ENCODE peak calls at places on chromosomes 16 and 17, in four cellular contexts. One of them, this sample, is unnamed.

GRCh38 chr17:31744541-31744951 is 114.5 kb downstream of the COPRS start:
- DNase-seq in ovary: no peak
- DNase-seq in heart right ventricle: no peak
- DNase-seq in lung: no peak
- DNase-seq in this sample: no peak

GRCh38 chr16:69181-69580 is 3.2 kb downstream of the RHBDF1 start:
- DNase-seq in ovary: no peak
- DNase-seq in heart right ventricle: no peak
- DNase-seq in lung: no peak
- DNase-seq in this sample: no peak

GRCh38 chr17:68783861-68784260 is 171.3 kb downstream of the ABCA8 start:
- DNase-seq in ovary: no peak
- DNase-seq in heart right ventricle: no peak
- DNase-seq in lung: no peak
- DNase-seq in this sample: no peak

GRCh38 chr16:68676113-68676860 is 31.2 kb downstream of the CDH3 start:
- DNase-seq in ovary: no peak
- DNase-seq in heart right ventricle: no peak
- DNase-seq in lung: no peak
- DNase-seq in this sample: no peak

GRCh38 chr16:58026139-58026704 is 668 bp downstream of the MMP15 start:
- DNase-seq in ovary: peak
- DNase-seq in heart right ventricle: no peak
- DNase-seq in lung: peak
- DNase-seq in this sample: no peak

GRCh38 chr17:8016632-8017424 is 14.4 kb downstream of the GUCY2D start:
- DNase-seq in ovary: no peak
- DNase-seq in heart right ventricle: no peak
- DNase-seq in lung: peak
- DNase-seq in this sample: no peak

GRCh38 chr17:66966529-66967418 is 2.3 kb downstream of the CACNG4 start:
- DNase-seq in ovary: no peak
- DNase-seq in heart right ventricle: no peak
- DNase-seq in lung: no peak
- DNase-seq in this sample: no peak

GRCh38 chr17:57561072-57561861 is 183.8 kb downstream of the CCDC182 start:
- DNase-seq in ovary: no peak
- DNase-seq in heart right ventricle: no peak
- DNase-seq in lung: no peak
- DNase-seq in this sample: no peak

GRCh38 chr17:40694584-40694983 is 9.0 kb downstream of the KRT24 start:
- DNase-seq in ovary: no peak
- DNase-seq in heart right ventricle: no peak
- DNase-seq in lung: no peak
- DNase-seq in this sample: no peak

DNA sequence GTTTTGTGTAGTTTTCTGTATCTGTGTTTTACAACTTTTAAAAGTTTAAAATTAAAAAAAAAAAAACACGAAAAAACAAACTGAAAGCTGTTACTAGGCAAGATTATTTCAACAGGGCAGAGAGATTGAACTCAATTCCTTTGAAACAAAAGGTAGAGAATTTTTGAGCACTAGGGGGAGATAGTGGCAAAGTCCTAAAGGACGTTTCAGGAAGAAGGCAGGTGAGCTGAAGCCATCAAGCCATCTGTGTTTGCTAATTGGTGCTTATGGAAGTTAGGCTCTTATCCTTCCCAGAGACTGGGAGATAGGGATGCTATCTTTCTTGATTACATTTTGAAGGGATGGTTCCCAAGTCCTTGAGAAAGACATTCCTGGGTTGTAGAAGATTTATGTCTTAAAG is 70.6 kb upstream of the CLEC3A start:
- DNase-seq in ovary: no peak
- DNase-seq in heart right ventricle: no peak
- DNase-seq in lung: no peak
- DNase-seq in this sample: no peak
- H3K4me3 ChIP-seq in ovary: no peak
- H3K4me3 ChIP-seq in heart right ventricle: no peak
- H3K4me3 ChIP-seq in lung: no peak
- H3K4me3 ChIP-seq in this sample: no peak

GRCh38 chr17:54967621-54968258 is 714 bp downstream of the COX11 start:
- DNase-seq in ovary: no peak
- DNase-seq in heart right ventricle: no peak
- DNase-seq in lung: no peak
- DNase-seq in this sample: no peak
- TF ChIP-seq CTCF in ovary: no peak
- TF ChIP-seq CTCF in heart right ventricle: no peak
- TF ChIP-seq CTCF in lung: no peak
- TF ChIP-seq CTCF in this sample: no peak

DNA sequence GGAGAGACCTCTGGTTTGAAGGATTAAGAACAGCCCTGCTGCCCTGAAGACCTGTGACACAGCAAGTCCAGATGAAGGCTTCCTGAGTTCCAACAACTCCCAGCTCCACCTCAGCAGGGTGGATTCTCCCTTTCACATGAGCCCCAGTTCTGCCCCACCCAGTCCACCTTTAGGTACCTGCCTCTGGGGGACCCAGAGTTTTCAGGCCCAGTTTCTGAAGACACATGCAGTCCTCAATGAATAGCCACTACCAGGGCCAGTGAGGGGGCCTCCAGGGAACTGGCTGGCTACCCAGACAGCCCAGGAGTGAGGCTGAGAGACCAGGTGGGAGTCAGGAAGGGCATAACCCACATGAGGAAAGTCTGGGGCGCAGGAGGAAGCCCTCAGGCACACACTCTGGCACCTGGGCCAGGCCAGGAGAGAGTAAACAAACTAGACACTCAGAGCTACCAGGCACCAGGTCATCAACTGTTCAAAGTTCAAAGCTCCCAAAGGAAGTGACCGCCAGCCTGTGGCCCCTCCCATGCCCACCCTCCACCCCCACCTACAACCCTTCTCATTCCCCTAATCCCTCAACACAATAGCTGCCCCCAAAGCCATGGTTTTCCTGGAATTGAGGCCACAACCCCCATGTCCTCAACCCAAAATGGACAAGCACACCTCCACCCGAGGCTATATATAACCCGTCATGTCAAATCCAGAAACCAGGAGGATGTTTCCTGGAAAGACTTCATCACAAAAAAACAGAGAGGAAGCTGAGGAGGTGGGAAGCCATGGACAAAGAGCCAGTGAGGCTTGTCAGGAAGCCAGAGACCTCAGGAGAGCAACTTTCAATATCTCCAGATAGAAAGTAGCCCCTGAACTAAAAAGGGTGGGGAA is 2.1 kb downstream of the MYO18A start:
- DNase-seq in ovary: no peak
- DNase-seq in heart right ventricle: no peak
- DNase-seq in lung: no peak
- DNase-seq in this sample: no peak
- H3K4me3 ChIP-seq in ovary: no peak
- H3K4me3 ChIP-seq in heart right ventricle: no peak
- H3K4me3 ChIP-seq in lung: no peak
- H3K4me3 ChIP-seq in this sample: no peak

GRCh38 chr17:13140750-13141149 is 122.9 kb upstream of the ELAC2 start:
- DNase-seq in ovary: no peak
- DNase-seq in heart right ventricle: no peak
- DNase-seq in lung: no peak
- DNase-seq in this sample: no peak
- TF ChIP-seq CTCF in ovary: no peak
- TF ChIP-seq CTCF in heart right ventricle: no peak
- TF ChIP-seq CTCF in lung: no peak
- TF ChIP-seq CTCF in this sample: peak

GRCh38 chr16:69924777-69925191 is 26.4 kb upstream of the CLEC18A start:
- DNase-seq in ovary: peak
- DNase-seq in heart right ventricle: peak
- DNase-seq in lung: no peak
- DNase-seq in this sample: peak
- H3K4me3 ChIP-seq in ovary: peak
- H3K4me3 ChIP-seq in heart right ventricle: peak
- H3K4me3 ChIP-seq in lung: no peak
- H3K4me3 ChIP-seq in this sample: peak

GRCh38 chr17:50925296-50925891 is 59.2 kb upstream of the TOB1 start:
- DNase-seq in ovary: no peak
- DNase-seq in heart right ventricle: no peak
- DNase-seq in lung: no peak
- DNase-seq in this sample: no peak
- TF ChIP-seq CTCF in ovary: no peak
- TF ChIP-seq CTCF in heart right ventricle: no peak
- TF ChIP-seq CTCF in lung: no peak
- TF ChIP-seq CTCF in this sample: no peak

GRCh38 chr17:82304826-82305726 is 12.3 kb downstream of the CD7 start:
- DNase-seq in ovary: no peak
- DNase-seq in heart right ventricle: no peak
- DNase-seq in lung: no peak
- DNase-seq in this sample: no peak

GRCh38 chr17:82301916-82302497 is 15.4 kb downstream of the CD7 start:
- DNase-seq in ovary: no peak
- DNase-seq in heart right ventricle: no peak
- DNase-seq in lung: no peak
- DNase-seq in this sample: no peak

GRCh38 chr17:82302498-82302963 is 14.9 kb downstream of the CD7 start:
- DNase-seq in ovary: no peak
- DNase-seq in heart right ventricle: no peak
- DNase-seq in lung: no peak
- DNase-seq in this sample: no peak

GRCh38 chr17:82303944-82304808 is 13.2 kb downstream of the CD7 start:
- DNase-seq in ovary: no peak
- DNase-seq in heart right ventricle: no peak
- DNase-seq in lung: no peak
- DNase-seq in this sample: no peak

DNA sequence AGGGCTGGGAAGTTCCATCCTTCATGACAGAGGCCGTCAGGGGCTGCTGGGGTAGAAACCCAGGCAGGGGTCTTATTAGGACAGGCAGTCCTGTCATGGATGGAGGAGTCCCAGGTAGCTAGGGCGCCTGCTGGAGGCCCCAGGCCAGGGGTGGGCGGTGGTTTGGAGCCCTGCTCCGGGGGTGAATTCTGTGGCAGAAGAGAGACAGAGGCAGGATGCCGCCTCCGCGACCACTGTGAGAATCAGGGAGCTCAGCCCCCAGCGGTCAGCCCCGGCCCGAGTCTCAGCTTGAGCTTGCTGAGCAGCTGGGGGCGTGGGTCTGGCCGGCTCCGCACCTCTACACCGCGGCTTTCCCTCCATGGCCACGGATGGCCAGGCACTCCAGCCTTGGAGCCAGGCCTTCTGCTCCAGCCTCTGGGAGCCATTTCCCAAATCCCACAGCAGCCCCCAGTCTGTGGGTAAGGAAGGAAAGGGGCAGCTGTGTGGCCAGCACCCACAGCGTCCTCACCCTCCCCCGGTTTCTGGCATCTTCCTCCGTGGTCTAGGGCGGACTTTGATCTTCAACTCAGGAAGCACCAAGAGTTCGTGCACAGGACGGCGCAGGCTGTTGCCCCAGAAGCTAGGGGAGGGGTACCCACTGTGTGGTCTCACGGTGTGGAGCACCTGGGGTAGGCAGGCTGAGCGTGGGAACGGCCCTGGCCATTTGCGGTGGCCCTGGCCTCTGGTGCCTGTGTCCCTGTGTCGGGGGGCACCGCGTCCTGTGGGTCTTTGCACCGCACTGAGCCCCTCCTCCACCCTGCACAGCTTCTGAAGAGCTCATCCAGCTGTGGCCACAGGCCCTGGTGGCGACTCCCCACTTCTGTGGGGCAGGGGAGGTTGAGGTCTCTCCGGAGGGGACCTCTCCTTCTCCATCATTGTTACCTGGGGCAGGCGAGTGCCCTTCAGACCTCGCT is 14.1 kb downstream of the CD7 start:
- DNase-seq in ovary: no peak
- DNase-seq in heart right ventricle: no peak
- DNase-seq in lung: no peak
- DNase-seq in this sample: no peak
- H3K4me3 ChIP-seq in ovary: no peak
- H3K4me3 ChIP-seq in heart right ventricle: no peak
- H3K4me3 ChIP-seq in lung: no peak
- H3K4me3 ChIP-seq in this sample: no peak

GRCh38 chr16:1095450-1096163 is 437 bp downstream of the C1QTNF8 start:
- DNase-seq in ovary: no peak
- DNase-seq in heart right ventricle: no peak
- DNase-seq in lung: no peak
- DNase-seq in this sample: no peak

GRCh38 chr16:1094601-1095449 is 1.2 kb downstream of the C1QTNF8 start:
- DNase-seq in ovary: no peak
- DNase-seq in heart right ventricle: no peak
- DNase-seq in lung: no peak
- DNase-seq in this sample: no peak

GRCh38 chr16:1094124-1094479 is 1.9 kb downstream of the C1QTNF8 start:
- DNase-seq in ovary: no peak
- DNase-seq in heart right ventricle: no peak
- DNase-seq in lung: no peak
- DNase-seq in this sample: no peak

GRCh38 chr16:1091992-1092552 is 4.0 kb downstream of the C1QTNF8 start:
- DNase-seq in ovary: no peak
- DNase-seq in heart right ventricle: no peak
- DNase-seq in lung: no peak
- DNase-seq in this sample: no peak

DNA sequence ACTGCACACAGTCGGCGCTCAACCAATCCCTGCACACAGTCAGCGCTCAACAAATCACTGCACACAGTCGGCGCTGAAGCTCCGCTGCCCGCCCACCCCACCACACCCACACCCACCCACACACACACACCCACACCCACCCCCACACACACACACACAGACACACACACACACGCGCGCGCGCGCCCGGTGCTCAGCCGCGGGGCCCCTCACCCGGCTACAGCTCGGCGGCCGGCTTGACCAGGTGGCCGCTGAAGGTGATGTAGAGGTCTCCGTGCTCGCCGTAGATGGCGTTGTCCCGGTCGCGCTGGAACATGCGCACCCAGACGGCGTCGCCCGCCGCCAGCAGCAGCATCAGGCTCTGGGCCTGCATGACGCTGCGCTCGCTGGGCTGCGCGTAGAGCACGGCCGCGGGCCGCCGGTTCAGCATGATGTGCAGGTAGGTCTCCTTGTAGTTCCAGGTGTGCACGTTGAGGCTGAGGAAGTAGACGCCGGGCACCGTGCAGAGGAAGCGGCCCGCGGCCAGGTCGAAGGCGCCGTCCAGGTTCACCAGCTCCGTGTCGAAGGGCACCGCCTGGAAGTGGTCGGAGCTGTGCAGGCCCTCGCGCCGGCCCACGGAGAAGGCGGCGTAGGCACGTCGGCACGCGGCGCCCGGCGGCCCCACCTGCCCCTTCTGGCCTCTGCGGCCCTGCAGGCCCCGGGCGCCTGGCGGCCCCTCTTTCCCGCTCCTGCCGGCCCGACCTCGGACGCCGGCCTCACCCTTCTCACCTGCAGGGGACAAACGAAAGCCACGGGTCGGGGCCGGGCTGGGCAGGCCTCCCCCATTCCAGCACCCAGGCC is 2.5 kb downstream of the C1QTNF8 start:
- DNase-seq in ovary: no peak
- DNase-seq in heart right ventricle: no peak
- DNase-seq in lung: no peak
- DNase-seq in this sample: no peak
- TF ChIP-seq CTCF in ovary: no peak
- TF ChIP-seq CTCF in heart right ventricle: no peak
- TF ChIP-seq CTCF in lung: no peak
- TF ChIP-seq CTCF in this sample: no peak

This sample was measured in AG09309.